ENCODE peak calls at places on chromosomes 5 and 9, in seven cellular contexts. D, C, S, L, N, O and Y are unnamed samples.

GRCh38 chr9:110370316-110370715 is 32.7 kb upstream of the TXNDC8 start:
- DNase-seq in D (peak), C (peak), S (no peak), L (no peak), N (no peak), O (no peak), Y (no peak)

GRCh38 chr5:123512631-123513461 is 869 bp downstream of the CSNK1G3 start:
- DNase-seq in D (peak), C (peak), S (peak), L (no peak), N (peak), O (peak), Y (no peak)

GRCh38 chr9:128254855-128255759 is 20.7 kb downstream of the GOLGA2 start:
- DNase-seq in D (no peak), C (peak), S (peak), L (peak), N (peak), O (no peak), Y (no peak)

GRCh38 chr5:115898656-115899055 is 56.9 kb downstream of the AP3S1 start:
- DNase-seq in D (peak), C (no peak), S (no peak), L (no peak), N (no peak), O (no peak), Y (no peak)

GRCh38 chr5:141521244-141521781 is 32.4 kb downstream of the PCDHGC5 start:
- DNase-seq in D (peak), C (peak), S (no peak), L (no peak), N (peak), O (no peak), Y (no peak)

GRCh38 chr9:79012561-79012960 is 559.2 kb upstream of the TLE4 start:
- DNase-seq in D (peak), C (no peak), S (no peak), L (no peak), N (peak), O (no peak), Y (no peak)

GRCh38 chr5:4924581-4924980 is 215.5 kb upstream of the ADAMTS16 start:
- DNase-seq in D (peak), C (no peak), S (no peak), L (no peak), N (no peak), O (no peak), Y (no peak)

GRCh38 chr5:143938230-143938629 is 126.3 kb downstream of the HMHB1 start:
- DNase-seq in D (no peak), C (no peak), S (no peak), L (no peak), N (no peak), O (no peak), Y (no peak)

GRCh38 chr5:65938256-65938655 is 11.9 kb downstream of the ERBIN start:
- DNase-seq in D (no peak), C (no peak), S (no peak), L (no peak), N (no peak), O (no peak), Y (no peak)

GRCh38 chr9:135609366-135609955 is 29.9 kb downstream of the GLT6D1 start:
- DNase-seq in D (no peak), C (no peak), S (no peak), L (no peak), N (no peak), O (no peak), Y (peak)

GRCh38 chr9:95623614-95624013 is 106.8 kb upstream of the PTCH1 start:
- DNase-seq in D (no peak), C (no peak), S (no peak), L (no peak), N (no peak), O (no peak), Y (no peak)

GRCh38 chr9:15430920-15431844 is 8.5 kb downstream of the SNAPC3 start:
- DNase-seq in D (no peak), C (peak), S (no peak), L (no peak), N (no peak), O (no peak), Y (no peak)

GRCh38 chr5:1877434-1878049 is 5.2 kb downstream of the IRX4 start:
- DNase-seq in D (no peak), C (no peak), S (no peak), L (no peak), N (no peak), O (no peak), Y (no peak)

GRCh38 chr5:6399978-6400910 is 21.9 kb upstream of the MED10 start:
- DNase-seq in D (peak), C (no peak), S (no peak), L (no peak), N (no peak), O (no peak), Y (peak)

GRCh38 chr5:139633295-139634027 is 14.7 kb upstream of the CXXC5 start:
- DNase-seq in D (peak), C (peak), S (peak), L (peak), N (peak), O (peak), Y (peak)

GRCh38 chr5:41794478-41794877 is 75.7 kb downstream of the OXCT1 start:
- DNase-seq in D (peak), C (peak), S (no peak), L (no peak), N (peak), O (no peak), Y (no peak)

GRCh38 chr5:11596185-11596584 is 308.1 kb downstream of the CTNND2 start:
- DNase-seq in D (no peak), C (no peak), S (no peak), L (no peak), N (no peak), O (no peak), Y (no peak)

GRCh38 chr5:82641362-82641988 is 363.3 kb upstream of the RPS23 start:
- DNase-seq in D (peak), C (peak), S (peak), L (peak), N (peak), O (no peak), Y (peak)

GRCh38 chr5:56984445-56984844 is 32.5 kb upstream of the MIER3 start:
- DNase-seq in D (no peak), C (no peak), S (no peak), L (no peak), N (no peak), O (no peak), Y (no peak)

GRCh38 chr5:170300361-170301013 is 2.9 kb upstream of the LCP2 start:
- DNase-seq in D (no peak), C (no peak), S (no peak), L (no peak), N (no peak), O (no peak), Y (no peak)

GRCh38 chr5:158875272-158875679 is 224.4 kb downstream of the EBF1 start:
- DNase-seq in D (peak), C (no peak), S (no peak), L (no peak), N (no peak), O (no peak), Y (no peak)

GRCh38 chr9:36306481-36307306 is 48.4 kb upstream of the GNE start:
- DNase-seq in D (peak), C (no peak), S (no peak), L (no peak), N (peak), O (no peak), Y (no peak)

GRCh38 chr9:95381243-95381642 is 63.7 kb upstream of the FANCC start:
- DNase-seq in D (peak), C (no peak), S (no peak), L (no peak), N (peak), O (no peak), Y (no peak)

GRCh38 chr9:79061766-79062165 is 510.0 kb upstream of the TLE4 start:
- DNase-seq in D (no peak), C (peak), S (no peak), L (no peak), N (no peak), O (no peak), Y (no peak)

GRCh38 chr9:73529666-73530065 is 378.0 kb downstream of the ANXA1 start:
- DNase-seq in D (no peak), C (no peak), S (no peak), L (no peak), N (no peak), O (no peak), Y (no peak)

GRCh38 chr9:607417-607816 is 234.1 kb upstream of the DMRT1 start:
- DNase-seq in D (no peak), C (no peak), S (no peak), L (no peak), N (no peak), O (no peak), Y (no peak)

GRCh38 chr5:38059876-38060275 is 198.5 kb upstream of the EGFLAM start:
- DNase-seq in D (peak), C (no peak), S (no peak), L (no peak), N (no peak), O (no peak), Y (no peak)

GRCh38 chr5:78162253-78162862 is 132.1 kb downstream of the AP3B1 start:
- DNase-seq in D (peak), C (peak), S (peak), L (peak), N (peak), O (no peak), Y (no peak)